ENCODE peak calls at places on chromosomes 16 and 17, in nine cellular contexts. D is NCI-H748 treated with DMSO at 0.1 percent for 48 hours; E is posterior vena cava; S is stimulated activated CD8-positive, alpha-beta memory T cell treated with anti-CD3 and anti-CD28 coated beads, Interleukin-2, amount 100 ng/mL, for 48 hours; G is GM20000; C is OCI-LY7; Q is activated T-cell treated with anti-CD3 and anti-CD28 coated beads for 1 hour; U is activated CD4-positive, alpha-beta T cell treated with anti-CD3 and anti-CD28 coated beads, Interleukin-2, amount 10 ng/mL, durations not matched to agents 7 days and 5 days; F is cortex of kidney. B is an unnamed sample.

GRCh38 chr17:63274156-63274555 is 171.9 kb downstream of the CYB561 start:
- DNase-seq in G (no peak), E (no peak), F (no peak), U (no peak), C (no peak), Q (no peak), S (no peak), D (no peak), B (peak)

GRCh38 chr17:32755045-32755805 is 121.7 kb downstream of the MYO1D start:
- DNase-seq in E (no peak), G (peak), D (peak), S (no peak), F (no peak), C (peak), Q (no peak), U (peak), B (peak)

GRCh38 chr17:73335591-73336503 is 24.0 kb upstream of the CDC42EP4 start:
- DNase-seq in G (no peak), D (no peak), C (no peak), U (no peak), F (no peak), Q (no peak), S (no peak), E (peak), B (no peak)

GRCh38 chr16:81413245-81413990 is 31.2 kb upstream of the CMIP start:
- DNase-seq in F (no peak), Q (no peak), D (no peak), E (peak), C (no peak), G (no peak), U (no peak), S (no peak), B (no peak)

GRCh38 chr17:33225509-33225908 is 67.6 kb downstream of the ASIC2 start:
- DNase-seq in G (no peak), D (no peak), Q (no peak), E (no peak), C (no peak), S (no peak), F (no peak), U (no peak), B (no peak)

GRCh38 chr16:52069866-52070265 is 477.1 kb downstream of the TOX3 start:
- DNase-seq in U (no peak), D (peak), Q (no peak), G (no peak), E (no peak), S (no peak), C (no peak), F (no peak), B (no peak)

GRCh38 chr17:66834919-66835454 is at the start of gene CACNG5:
- DNase-seq in U (no peak), C (no peak), D (no peak), G (no peak), E (peak), F (no peak), Q (no peak), S (no peak), B (no peak)

GRCh38 chr17:45423936-45424335 is 8.7 kb downstream of the ARHGAP27 start:
- DNase-seq in E (no peak), F (no peak), U (no peak), D (no peak), Q (no peak), C (no peak), S (no peak), G (no peak), B (no peak)

GRCh38 chr17:78722101-78722761 is 59.8 kb downstream of the CYTH1 start:
- DNase-seq in U (no peak), S (no peak), E (no peak), C (peak), F (no peak), D (no peak), Q (no peak), G (peak), B (no peak)

GRCh38 chr16:83393196-83393981 is 414.4 kb upstream of the HSBP1 start:
- DNase-seq in F (no peak), U (no peak), C (peak), S (no peak), D (no peak), G (no peak), Q (no peak), E (no peak), B (peak)

GRCh38 chr16:30976486-30976885 is 8.5 kb upstream of the HSD3B7 start:
- DNase-seq in E (no peak), U (no peak), F (no peak), C (no peak), G (no peak), S (no peak), Q (no peak), D (no peak), B (no peak)

GRCh38 chr16:50276801-50277560 is 10.6 kb downstream of the ADCY7 start:
- DNase-seq in S (no peak), D (no peak), Q (no peak), C (no peak), F (no peak), G (no peak), E (no peak), U (no peak), B (no peak)

GRCh38 chr17:83116783-83117555 is 37.6 kb downstream of the METRNL start:
- DNase-seq in F (no peak), S (no peak), G (no peak), E (no peak), D (no peak), C (no peak), Q (no peak), U (no peak), B (no peak)

GRCh38 chr16:78437352-78437968 is 338.0 kb downstream of the WWOX start:
- DNase-seq in G (peak), F (no peak), Q (peak), S (peak), C (peak), D (no peak), U (peak), E (no peak), B (no peak)

GRCh38 chr16:50667497-50668367 is 13.4 kb downstream of the SNX20 start:
- DNase-seq in F (no peak), C (no peak), Q (no peak), G (no peak), U (no peak), D (no peak), E (no peak), S (no peak), B (no peak)

GRCh38 chr17:62705781-62706597 is 78.5 kb downstream of the MRC2 start:
- DNase-seq in G (no peak), F (no peak), C (no peak), S (no peak), D (no peak), E (peak), U (no peak), Q (no peak), B (no peak)

GRCh38 chr17:77371117-77371887 is 230.5 kb downstream of the SEC14L1 start:
- DNase-seq in D (peak), U (no peak), S (no peak), E (peak), C (no peak), F (no peak), G (no peak), Q (no peak), B (no peak)

GRCh38 chr16:84599528-84600202 is 18.2 kb downstream of the COTL1 start:
- DNase-seq in G (peak), E (peak), U (peak), D (no peak), Q (no peak), F (no peak), C (peak), S (peak), B (peak)

GRCh38 chr16:67236551-67237395 is 9.8 kb downstream of the TMEM208 start:
- DNase-seq in C (peak), E (peak), D (no peak), S (peak), F (no peak), Q (peak), U (peak), G (peak), B (no peak)

GRCh38 chr17:68315930-68316329 is 24.6 kb downstream of the ARSG start:
- DNase-seq in Q (no peak), G (no peak), U (no peak), D (no peak), C (no peak), F (no peak), E (no peak), S (no peak), B (no peak)

GRCh38 chr17:43356999-43357398 is 41.8 kb upstream of the ARL4D start:
- DNase-seq in D (no peak), U (no peak), C (no peak), F (no peak), S (no peak), E (no peak), G (no peak), Q (no peak), B (peak)

GRCh38 chr17:74770498-74771318 is 5.4 kb downstream of the NAT9 start:
- DNase-seq in U (peak), C (peak), E (peak), S (peak), Q (peak), D (no peak), F (no peak), G (peak), B (no peak)

GRCh38 chr16:48810436-48810802 is 200.4 kb upstream of the N4BP1 start:
- DNase-seq in D (no peak), U (no peak), E (no peak), Q (no peak), C (no peak), G (no peak), F (no peak), S (no peak), B (no peak)

GRCh38 chr16:26642047-26642664 is 424.6 kb upstream of the C16orf82 start:
- DNase-seq in G (no peak), D (peak), S (no peak), C (peak), U (no peak), Q (no peak), F (no peak), E (no peak), B (no peak)

GRCh38 chr16:17459903-17460521 is 10.7 kb downstream of the XYLT1 start:
- DNase-seq in Q (no peak), F (no peak), G (peak), E (no peak), D (no peak), S (no peak), C (peak), U (no peak), B (no peak)

GRCh38 chr17:81537343-81537855 is 9.2 kb downstream of the FSCN2 start:
- DNase-seq in E (no peak), Q (peak), C (peak), U (no peak), S (no peak), G (peak), F (no peak), D (peak), B (no peak)

GRCh38 chr16:88430185-88430523 is 22.9 kb upstream of the ZFPM1 start:
- DNase-seq in G (peak), D (no peak), Q (no peak), F (no peak), E (no peak), S (no peak), C (no peak), U (no peak), B (no peak)

GRCh38 chr16:11194913-11195312 is 61.1 kb downstream of the SOCS1 start:
- DNase-seq in S (no peak), F (no peak), D (no peak), C (no peak), G (no peak), E (no peak), U (no peak), Q (no peak), B (no peak)

GRCh38 chr16:46715769-46716305 is 26.4 kb downstream of the ORC6 start:
- DNase-seq in D (no peak), F (no peak), U (no peak), Q (no peak), G (no peak), S (no peak), E (no peak), C (no peak), B (no peak)

GRCh38 chr17:36705651-36706436 is 104.5 kb downstream of the MRM1 start:
- DNase-seq in F (no peak), U (peak), E (no peak), Q (peak), G (peak), C (peak), D (peak), S (peak), B (no peak)

GRCh38 chr17:59365383-59365981 is 34.0 kb downstream of the YPEL2 start:
- DNase-seq in E (peak), F (no peak), U (peak), D (no peak), C (peak), S (no peak), G (peak), Q (no peak), B (no peak)

GRCh38 chr17:419073-419735 is 66.6 kb upstream of the RPH3AL start:
- DNase-seq in E (no peak), F (no peak), G (no peak), D (no peak), S (no peak), U (peak), Q (no peak), C (no peak), B (no peak)

GRCh38 chr17:73791644-73792043 is 147.4 kb upstream of the SDK2 start:
- DNase-seq in Q (no peak), E (no peak), F (no peak), D (no peak), C (no peak), U (no peak), S (no peak), G (no peak), B (no peak)

GRCh38 chr17:2631211-2631610 is 37.8 kb downstream of the PAFAH1B1 start:
- DNase-seq in S (no peak), G (no peak), E (no peak), Q (no peak), D (no peak), F (no peak), U (no peak), C (no peak), B (no peak)

GRCh38 chr16:14050297-14051027 is 20.7 kb upstream of the MRTFB start:
- DNase-seq in Q (no peak), C (no peak), E (no peak), U (no peak), F (no peak), G (no peak), D (no peak), S (no peak), B (no peak)

GRCh38 chr17:73514146-73514863 is 129.9 kb downstream of the SDK2 start:
- DNase-seq in U (no peak), E (no peak), Q (no peak), S (no peak), D (no peak), C (no peak), G (no peak), F (no peak), B (no peak)

B was measured in skeletal muscle cell.